ENCODE peak calls at places on chromosomes 2 and 18, in four cellular contexts. One of them, this sample, is unnamed.

GRCh38 chr2:158725496-158725895 is 69.6 kb upstream of the DAPL1 start:
- DNase-seq in PC-9: peak; percentile 59
- DNase-seq in omental fat pad: no peak
- DNase-seq in H9: no peak
- DNase-seq in this sample: no peak

GRCh38 chr2:113184531-113185230 is 10.9 kb downstream of the PSD4 start:
- DNase-seq in PC-9: no peak
- DNase-seq in omental fat pad: no peak
- DNase-seq in H9: no peak
- DNase-seq in this sample: no peak

GRCh38 chr2:115119086-115119485 is 676.6 kb downstream of the DPP10 start:
- DNase-seq in PC-9: no peak
- DNase-seq in omental fat pad: no peak
- DNase-seq in H9: no peak
- DNase-seq in this sample: no peak

GRCh38 chr2:15999592-16000469 is 59.5 kb downstream of the MYCN start:
- DNase-seq in PC-9: no peak
- DNase-seq in omental fat pad: no peak
- DNase-seq in H9: no peak
- DNase-seq in this sample: no peak

GRCh38 chr2:39736593-39736992 is 42.5 kb downstream of the THUMPD2 start:
- DNase-seq in PC-9: no peak
- DNase-seq in omental fat pad: no peak
- DNase-seq in H9: no peak
- DNase-seq in this sample: no peak

GRCh38 chr2:216735661-216736060 is 40.3 kb upstream of the IGFBP5 start:
- DNase-seq in PC-9: no peak
- DNase-seq in omental fat pad: no peak
- DNase-seq in H9: no peak
- DNase-seq in this sample: no peak

GRCh38 chr2:8361930-8362329 is 319.9 kb upstream of the ID2 start:
- DNase-seq in PC-9: no peak
- DNase-seq in omental fat pad: no peak
- DNase-seq in H9: no peak
- DNase-seq in this sample: no peak

GRCh38 chr18:23151414-23152099 is 16.3 kb downstream of the CABLES1 start:
- DNase-seq in PC-9: no peak
- DNase-seq in omental fat pad: no peak
- DNase-seq in H9: no peak
- DNase-seq in this sample: no peak

GRCh38 chr2:232781765-232782164 is 5.4 kb upstream of the KCNJ13 start:
- DNase-seq in PC-9: peak; percentile 94
- DNase-seq in omental fat pad: no peak
- DNase-seq in H9: no peak
- DNase-seq in this sample: no peak

GRCh38 chr18:35158728-35159443 is 81.9 kb upstream of the ZNF397 start:
- DNase-seq in PC-9: no peak
- DNase-seq in omental fat pad: no peak
- DNase-seq in H9: no peak
- DNase-seq in this sample: no peak

GRCh38 chr2:118013221-118013723 is 598 bp downstream of the CCDC93 start:
- DNase-seq in PC-9: no peak
- DNase-seq in omental fat pad: no peak
- DNase-seq in H9: peak; percentile 48
- DNase-seq in this sample: peak; percentile 52

GRCh38 chr18:6521804-6522418 is 107.2 kb upstream of the L3MBTL4 start:
- DNase-seq in PC-9: no peak
- DNase-seq in omental fat pad: no peak
- DNase-seq in H9: peak; percentile 73
- DNase-seq in this sample: no peak

GRCh38 chr18:24656044-24656443 is 195.6 kb downstream of the HRH4 start:
- DNase-seq in PC-9: no peak
- DNase-seq in omental fat pad: no peak
- DNase-seq in H9: no peak
- DNase-seq in this sample: no peak

GRCh38 chr2:95760839-95761525 is 169.2 kb downstream of the TRIM43 start:
- DNase-seq in PC-9: peak; percentile 52
- DNase-seq in omental fat pad: no peak
- DNase-seq in H9: no peak
- DNase-seq in this sample: no peak

GRCh38 chr2:163441603-163442002 is 294.2 kb downstream of the FIGN start:
- DNase-seq in PC-9: no peak
- DNase-seq in omental fat pad: no peak
- DNase-seq in H9: no peak
- DNase-seq in this sample: no peak

GRCh38 chr2:33420726-33421125 is 55.7 kb upstream of the RASGRP3 start:
- DNase-seq in PC-9: no peak
- DNase-seq in omental fat pad: no peak
- DNase-seq in H9: no peak
- DNase-seq in this sample: no peak

GRCh38 chr2:36858551-36859365 is 107.6 kb downstream of the STRN start:
- DNase-seq in PC-9: no peak
- DNase-seq in omental fat pad: no peak
- DNase-seq in H9: no peak
- DNase-seq in this sample: no peak

GRCh38 chr18:24964213-24964612 is 387.8 kb downstream of the ZNF521 start:
- DNase-seq in PC-9: no peak
- DNase-seq in omental fat pad: no peak
- DNase-seq in H9: peak; percentile 74
- DNase-seq in this sample: no peak

GRCh38 chr2:119463990-119464389 is 32.3 kb downstream of the TMEM37 start:
- DNase-seq in PC-9: no peak
- DNase-seq in omental fat pad: no peak
- DNase-seq in H9: no peak
- DNase-seq in this sample: no peak

GRCh38 chr18:49630246-49630699 is 68.4 kb downstream of the LIPG start:
- DNase-seq in PC-9: peak; percentile 90
- DNase-seq in omental fat pad: no peak
- DNase-seq in H9: no peak
- DNase-seq in this sample: no peak

GRCh38 chr18:50104421-50104820 is 90.5 kb downstream of the MYO5B start:
- DNase-seq in PC-9: peak; percentile 87
- DNase-seq in omental fat pad: no peak
- DNase-seq in H9: no peak
- DNase-seq in this sample: no peak

GRCh38 chr2:82494744-82495143 is 1964.3 kb downstream of the SUCLG1 start:
- DNase-seq in PC-9: no peak
- DNase-seq in omental fat pad: no peak
- DNase-seq in H9: no peak
- DNase-seq in this sample: no peak

GRCh38 chr2:85713836-85714235 is 19.7 kb downstream of the GNLY start:
- DNase-seq in PC-9: no peak
- DNase-seq in omental fat pad: no peak
- DNase-seq in H9: peak; percentile 17
- DNase-seq in this sample: no peak

GRCh38 chr2:191839918-191840804 is 6.7 kb downstream of the CAVIN2 start:
- DNase-seq in PC-9: no peak
- DNase-seq in omental fat pad: no peak
- DNase-seq in H9: no peak
- DNase-seq in this sample: no peak

GRCh38 chr2:10977003-10977402 is 65.3 kb downstream of the KCNF1 start:
- DNase-seq in PC-9: no peak
- DNase-seq in omental fat pad: no peak
- DNase-seq in H9: no peak
- DNase-seq in this sample: no peak

GRCh38 chr2:45748239-45748638 is 96.8 kb downstream of the PRKCE start:
- DNase-seq in PC-9: no peak
- DNase-seq in omental fat pad: no peak
- DNase-seq in H9: no peak
- DNase-seq in this sample: no peak

GRCh38 chr2:63738019-63738418 is 103.7 kb upstream of the UGP2 start:
- DNase-seq in PC-9: no peak
- DNase-seq in omental fat pad: no peak
- DNase-seq in H9: no peak
- DNase-seq in this sample: no peak

GRCh38 chr2:167333245-167333644 is 445.0 kb downstream of the XIRP2 start:
- DNase-seq in PC-9: no peak
- DNase-seq in omental fat pad: no peak
- DNase-seq in H9: no peak
- DNase-seq in this sample: no peak

GRCh38 chr2:167335627-167336026 is 447.3 kb downstream of the XIRP2 start:
- DNase-seq in PC-9: no peak
- DNase-seq in omental fat pad: no peak
- DNase-seq in H9: no peak
- DNase-seq in this sample: no peak

GRCh38 chr2:167332358-167332757 is 444.1 kb downstream of the XIRP2 start:
- DNase-seq in PC-9: no peak
- DNase-seq in omental fat pad: no peak
- DNase-seq in H9: no peak
- DNase-seq in this sample: no peak

GRCh38 chr2:167334343-167334742 is 446.1 kb downstream of the XIRP2 start:
- DNase-seq in PC-9: no peak
- DNase-seq in omental fat pad: no peak
- DNase-seq in H9: no peak
- DNase-seq in this sample: no peak

DNA sequence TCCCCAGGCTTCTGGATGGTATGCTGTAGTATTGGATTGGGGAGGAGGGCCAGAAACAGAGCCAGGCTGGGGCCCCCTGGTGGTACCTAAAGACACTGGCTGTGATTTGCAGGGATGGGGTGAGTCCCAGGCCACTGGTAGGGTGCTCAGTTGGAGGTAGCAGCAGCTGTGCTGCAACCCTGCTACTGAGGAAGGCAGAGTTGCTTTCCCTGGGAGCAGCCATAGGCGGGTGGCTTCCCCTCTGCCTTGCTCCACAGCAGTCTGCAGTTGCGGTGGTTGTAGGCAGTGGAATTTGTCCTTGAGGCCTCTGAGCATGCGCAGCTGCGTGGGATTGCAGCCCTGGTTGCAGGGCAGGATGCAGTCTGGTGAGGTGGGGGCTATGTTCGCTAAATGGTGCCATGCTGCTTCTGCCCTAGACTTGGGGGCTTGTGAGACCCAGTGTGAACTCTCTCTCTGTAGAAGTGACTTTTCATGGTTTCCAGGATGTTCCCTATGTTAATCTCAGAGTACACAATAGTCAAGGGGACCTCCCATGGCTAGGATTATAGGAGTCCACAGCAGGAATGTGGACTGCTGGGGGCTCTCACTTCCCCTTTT is 443.5 kb downstream of the XIRP2 start:
- DNase-seq in PC-9: no peak
- DNase-seq in omental fat pad: no peak
- DNase-seq in H9: peak; percentile 85
- DNase-seq in this sample: no peak
- TF ChIP-seq CTCF in PC-9: no peak
- TF ChIP-seq CTCF in omental fat pad: no peak
- TF ChIP-seq CTCF in H9: peak; percentile 76
- TF ChIP-seq CTCF in this sample: no peak

DNA sequence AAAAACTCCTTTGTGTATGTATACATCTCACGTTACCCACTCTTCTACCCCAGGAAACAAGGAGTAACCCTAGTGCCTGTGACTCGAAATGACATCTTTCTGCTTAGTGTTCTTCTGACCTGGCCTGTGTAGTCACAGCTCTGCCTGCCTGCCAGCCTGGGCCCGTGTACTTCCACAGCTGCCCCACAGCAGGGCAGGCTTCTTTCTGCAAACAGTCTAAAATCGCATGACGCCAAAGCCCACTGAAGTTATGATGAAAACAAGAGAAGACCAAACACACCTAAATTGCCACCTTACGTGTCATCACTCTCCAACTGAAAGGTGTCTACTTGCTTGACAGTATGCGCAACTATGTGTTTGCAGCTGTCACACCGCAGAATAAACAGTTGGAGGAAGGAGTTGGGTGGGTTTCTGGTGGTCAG is 1.5 kb downstream of the GAREM1 start:
- DNase-seq in PC-9: peak; percentile 43
- DNase-seq in omental fat pad: no peak
- DNase-seq in H9: no peak
- DNase-seq in this sample: no peak
- TF ChIP-seq CTCF in PC-9: no peak
- TF ChIP-seq CTCF in omental fat pad: no peak
- TF ChIP-seq CTCF in H9: no peak
- TF ChIP-seq CTCF in this sample: no peak

GRCh38 chr2:106638043-106638442 is 150.9 kb downstream of the CD8B2 start:
- DNase-seq in PC-9: no peak
- DNase-seq in omental fat pad: no peak
- DNase-seq in H9: no peak
- DNase-seq in this sample: no peak
- TF ChIP-seq CTCF in PC-9: peak; percentile 60
- TF ChIP-seq CTCF in omental fat pad: no peak
- TF ChIP-seq CTCF in H9: peak; percentile 63
- TF ChIP-seq CTCF in this sample: peak; percentile 42

GRCh38 chr18:2952605-2953004 is 60.3 kb downstream of the LPIN2 start:
- DNase-seq in PC-9: no peak
- DNase-seq in omental fat pad: no peak
- DNase-seq in H9: no peak
- DNase-seq in this sample: no peak

GRCh38 chr18:2948038-2948437 is 64.9 kb downstream of the LPIN2 start:
- DNase-seq in PC-9: no peak
- DNase-seq in omental fat pad: no peak
- DNase-seq in H9: no peak
- DNase-seq in this sample: no peak
- TF ChIP-seq CTCF in PC-9: peak; percentile 53
- TF ChIP-seq CTCF in omental fat pad: no peak
- TF ChIP-seq CTCF in H9: peak; percentile 61
- TF ChIP-seq CTCF in this sample: peak; percentile 36

DNA sequence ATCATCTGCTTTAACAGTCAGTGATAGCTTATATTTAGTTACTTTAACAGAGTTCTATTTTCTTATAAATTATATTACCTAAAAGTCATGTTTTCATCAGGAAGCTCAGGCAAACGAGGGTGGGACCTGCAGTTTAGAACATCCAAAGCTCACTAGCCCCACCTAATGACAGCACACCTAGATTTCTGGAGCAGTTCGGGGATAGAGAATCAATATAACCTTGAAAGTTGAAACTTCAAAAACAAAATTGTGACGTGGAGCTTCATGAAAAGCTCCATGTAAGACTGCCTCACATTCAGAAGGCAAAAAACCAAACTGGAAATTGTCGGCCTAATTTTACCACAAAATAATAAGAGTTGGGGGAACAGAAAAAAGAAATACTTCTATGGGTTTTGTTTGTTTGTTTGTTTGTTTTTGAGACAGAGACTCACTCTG is 185.9 kb upstream of the CCDC150 start:
- DNase-seq in PC-9: no peak
- DNase-seq in omental fat pad: no peak
- DNase-seq in H9: peak; percentile 36
- DNase-seq in this sample: no peak
- TF ChIP-seq CTCF in PC-9: peak; percentile 68
- TF ChIP-seq CTCF in omental fat pad: no peak
- TF ChIP-seq CTCF in H9: peak; percentile 77
- TF ChIP-seq CTCF in this sample: no peak

DNA sequence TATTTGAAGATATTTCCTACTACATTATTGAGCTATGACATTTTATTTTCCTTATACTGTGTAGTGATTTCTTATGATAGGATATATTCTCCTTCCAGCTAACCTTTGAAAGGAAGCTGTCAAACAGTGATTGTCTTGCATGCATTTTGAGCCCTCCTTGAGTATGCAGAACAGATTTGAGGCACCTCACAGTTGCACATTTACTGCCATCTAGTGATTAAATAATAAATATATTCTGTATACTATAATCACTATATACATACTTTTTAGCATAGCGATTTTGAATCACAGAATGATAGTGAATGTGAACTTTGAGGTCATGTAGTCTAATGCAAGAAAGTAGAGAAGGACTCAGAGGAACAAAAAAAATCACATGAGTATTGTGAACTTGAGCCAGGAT is 268.4 kb upstream of the CDH19 start:
- DNase-seq in PC-9: no peak
- DNase-seq in omental fat pad: no peak
- DNase-seq in H9: no peak
- DNase-seq in this sample: no peak
- TF ChIP-seq CTCF in PC-9: peak; percentile 47
- TF ChIP-seq CTCF in omental fat pad: no peak
- TF ChIP-seq CTCF in H9: peak; percentile 17
- TF ChIP-seq CTCF in this sample: no peak

This sample was measured in mesothelial cell of epicardium.